ENCODE peak calls at places on chromosomes 11 and 22, in six cellular contexts. F is EL; A is CD4-positive, alpha-beta T cell; H is COR-L47; O is activated naive CD8-positive, alpha-beta T cell treated with anti-CD3 and anti-CD28 coated beads, Interleukin-2, amount 50 U/mL, for 24 hours; K is NCI-H1930. I is an unnamed sample.
A peak's percentile ranks its signal among the peaks of the same experiment; 100 is the strongest.

GRCh38 chr11:117110294-117110950 is 12.2 kb upstream of the SIK3 start:
- DNase-seq in F (no peak), A (no peak), H (no peak), O (no peak), K (no peak), I (no peak)

GRCh38 chr11:66505276-66505816 is 5.1 kb upstream of the BBS1 start:
- DNase-seq in F (no peak), A (no peak), H (no peak), O (no peak), K (no peak), I (no peak)

GRCh38 chr11:129855086-129855485 is 39.4 kb downstream of the TMEM45B start:
- DNase-seq in F (no peak), A (no peak), H (no peak), O (no peak), K (no peak), I (no peak)

GRCh38 chr22:36009085-36009484 is 19.5 kb downstream of the RBFOX2 start:
- DNase-seq in F (peak; percentile 43), A (no peak), H (no peak), O (no peak), K (no peak), I (no peak)

GRCh38 chr11:27963370-27963769 is 144.6 kb downstream of the KIF18A start:
- DNase-seq in F (no peak), A (no peak), H (peak; percentile 11), O (no peak), K (no peak), I (no peak)

GRCh38 chr11:88555018-88555828 is 217.7 kb upstream of the CTSC start:
- DNase-seq in F (peak; percentile 99), A (no peak), H (no peak), O (no peak), K (no peak), I (no peak)

GRCh38 chr11:124222407-124222806 is 18.5 kb upstream of the OR8G1 start:
- DNase-seq in F (no peak), A (no peak), H (no peak), O (no peak), K (no peak), I (no peak)

GRCh38 chr22:29157759-29158535 is 47.7 kb upstream of the EMID1 start:
- DNase-seq in F (no peak), A (no peak), H (no peak), O (no peak), K (no peak), I (no peak)

GRCh38 chr11:61146413-61146812 is 14.8 kb downstream of the VPS37C start:
- DNase-seq in F (no peak), A (no peak), H (no peak), O (no peak), K (no peak), I (no peak)

GRCh38 chr11:2265854-2266585 is 4.4 kb downstream of the ASCL2 start:
- DNase-seq in F (no peak), A (no peak), H (no peak), O (no peak), K (no peak), I (no peak)

GRCh38 chr11:134760957-134761356 is 348.9 kb upstream of the B3GAT1 start:
- DNase-seq in F (no peak), A (no peak), H (no peak), O (no peak), K (no peak), I (no peak)

GRCh38 chr22:38239101-38239761 is 33.6 kb downstream of the TMEM184B start:
- DNase-seq in F (peak; percentile 98), A (no peak), H (no peak), O (no peak), K (no peak), I (no peak)

GRCh38 chr11:126124284-126124683 is 61.6 kb upstream of the CDON start:
- DNase-seq in F (no peak), A (no peak), H (no peak), O (no peak), K (no peak), I (no peak)

GRCh38 chr22:45645526-45646414 is 25.9 kb upstream of the ATXN10 start:
- DNase-seq in F (peak; percentile 57), A (peak; percentile 70), H (peak; percentile 13), O (peak; percentile 84), K (peak; percentile 58), I (peak; percentile 71)

GRCh38 chr11:33443684-33444083 is 186.5 kb downstream of the HIPK3 start:
- DNase-seq in F (no peak), A (no peak), H (no peak), O (no peak), K (no peak), I (no peak)

GRCh38 chr11:122633219-122633829 is 22.2 kb upstream of the UBASH3B start:
- DNase-seq in F (peak; percentile 70), A (no peak), H (no peak), O (no peak), K (peak; percentile 2), I (no peak)

I was measured in CD14-positive monocyte.